ENCODE peak calls at places on chromosomes 12 and 14, in eight cellular contexts. M is NCI-H2081, L is NCI-H1105, Q is M059J, I is left lung, G is memory B cell, X is dermis microvascular lymphatic vessel endothelial cell, E is A172. C is an unnamed sample.

GRCh38 chr12:115449526-115449925 is 765.6 kb upstream of the TBX3 start:
- DNase-seq in L (no peak), Q (no peak), G (no peak), E (no peak), I (no peak), M (no peak), X (no peak), C (no peak)

GRCh38 chr14:42911642-42912041 is 1305.0 kb downstream of the LRFN5 start:
- DNase-seq in Q (no peak), G (no peak), I (no peak), L (no peak), E (no peak), M (no peak), X (no peak), C (no peak)

GRCh38 chr14:22319526-22320352 is 269.3 kb downstream of the DAD1 start:
- DNase-seq in Q (peak), G (peak), E (peak), I (no peak), L (peak), M (peak), X (peak), C (peak)

GRCh38 chr14:55265197-55265596 is 6.0 kb upstream of the FBXO34 start:
- DNase-seq in L (no peak), M (no peak), E (no peak), G (peak), Q (peak), X (no peak), I (no peak), C (no peak)

GRCh38 chr12:3680919-3681594 is 71.9 kb downstream of the CRACR2A start:
- DNase-seq in M (peak), I (no peak), G (no peak), E (no peak), L (peak), Q (no peak), X (no peak), C (peak)

GRCh38 chr12:132105467-132105866 is 38.7 kb downstream of the DDX51 start:
- DNase-seq in X (no peak), L (no peak), G (no peak), E (no peak), I (no peak), Q (no peak), M (no peak), C (no peak)

GRCh38 chr12:6570264-6570887 is 2.3 kb upstream of the NOP2 start:
- DNase-seq in E (peak), X (no peak), G (no peak), I (peak), Q (peak), L (peak), M (peak), C (peak)

GRCh38 chr12:53750812-53751335 is 905 bp downstream of the CISTR start:
- DNase-seq in L (peak), X (no peak), Q (no peak), I (no peak), M (no peak), E (no peak), G (no peak), C (no peak)

GRCh38 chr12:76866726-76867125 is 12.1 kb downstream of the CSRP2 start:
- DNase-seq in Q (peak), L (no peak), G (no peak), E (no peak), I (no peak), M (no peak), X (no peak), C (no peak)

GRCh38 chr12:1473418-1473817 is 121.0 kb downstream of the FBXL14 start:
- DNase-seq in L (no peak), M (no peak), I (no peak), G (no peak), E (peak), Q (peak), X (no peak), C (no peak)

GRCh38 chr12:50103767-50104321 is at the start of gene GPD1:
- DNase-seq in Q (peak), M (peak), L (peak), X (no peak), G (no peak), I (peak), E (peak), C (peak)

GRCh38 chr14:94550041-94550440 is 11.2 kb upstream of the SERPINA4 start:
- DNase-seq in G (no peak), M (no peak), Q (no peak), E (no peak), X (no peak), L (no peak), I (no peak), C (no peak)

GRCh38 chr14:95652171-95652570 is 34.1 kb upstream of the TCL1B start:
- DNase-seq in M (no peak), G (no peak), Q (no peak), X (no peak), L (no peak), I (no peak), E (no peak), C (no peak)

GRCh38 chr14:90303382-90303943 is 28.3 kb downstream of the NRDE2 start:
- DNase-seq in G (no peak), Q (no peak), E (no peak), L (no peak), X (no peak), I (no peak), M (no peak), C (no peak)

GRCh38 chr12:56998981-56999380 is 7.4 kb downstream of the ZBTB39 start:
- DNase-seq in X (no peak), M (no peak), I (no peak), Q (no peak), G (no peak), L (no peak), E (no peak), C (no peak)

GRCh38 chr14:53044486-53044885 is 93.6 kb upstream of the FERMT2 start:
- DNase-seq in E (peak), Q (peak), G (no peak), X (no peak), I (no peak), L (no peak), M (no peak), C (no peak)

GRCh38 chr12:49232940-49233841 is 31.7 kb upstream of the TUBA1C start:
- DNase-seq in X (no peak), E (peak), G (no peak), M (peak), Q (peak), I (peak), L (peak), C (peak)

GRCh38 chr12:32140867-32141266 is 34.2 kb downstream of the BICD1 start:
- DNase-seq in E (no peak), L (no peak), Q (no peak), G (no peak), X (no peak), M (no peak), I (no peak), C (no peak)

GRCh38 chr14:58299665-58300202 is 1.4 kb downstream of the ARID4A start:
- DNase-seq in Q (peak), L (no peak), I (no peak), E (no peak), M (no peak), G (peak), X (peak), C (peak)

GRCh38 chr12:46365951-46366379 is 6.6 kb downstream of the SLC38A2 start:
- DNase-seq in X (no peak), L (no peak), I (no peak), E (no peak), G (no peak), Q (no peak), M (no peak), C (no peak)